ENCODE peak calls at places on chromosomes 3 and 15, in seven cellular contexts. H is activated CD4-positive, alpha-beta memory T cell treated with anti-CD3 and anti-CD28 coated beads, Interleukin-2, amount 10 ng/mL, durations not matched to agents 7 days and 5 days; V is CD8-positive, alpha-beta T cell; O is Ammon's horn; K is SK-MEL-5; L is NCI-H1092 treated with DMSO at 0.1 percent for 48 hours; P is activated T-helper 1 cell treated with anti-CD3 and anti-CD28 coated beads, Interleukin-12 subunit alpha, Interleukin-12 subunit beta, Interleukin-2, Interleukin-4 antibody, amounts not matched to agents 30 ng/mL and 10 ng/mL and 1 ng/mL, durations not matched to agents 14 hours and 24 hours and 36 hours. G is an unnamed sample.

GRCh38 chr15:75452968-75453702 is 1.6 kb upstream of the SIN3A start:
- DNase-seq in H (peak), V (peak), O (peak), K (peak), L (peak), P (peak), G (peak)

GRCh38 chr3:100665230-100665629 is 44.1 kb upstream of the TFG start:
- DNase-seq in H (peak), V (no peak), O (no peak), K (peak), L (no peak), P (peak), G (no peak)

GRCh38 chr3:16085410-16085809 is 89.1 kb upstream of the GALNT15 start:
- DNase-seq in H (no peak), V (no peak), O (no peak), K (no peak), L (no peak), P (no peak), G (no peak)

GRCh38 chr15:66986951-66987350 is 78.5 kb upstream of the SMAD3 start:
- DNase-seq in H (no peak), V (no peak), O (peak), K (no peak), L (no peak), P (no peak), G (no peak)

GRCh38 chr3:141051641-141052569 is 758 bp downstream of the SPSB4 start:
- DNase-seq in H (no peak), V (no peak), O (no peak), K (no peak), L (peak), P (no peak), G (no peak)

GRCh38 chr3:54356299-54357037 is 234.1 kb downstream of the CACNA2D3 start:
- DNase-seq in H (no peak), V (no peak), O (peak), K (no peak), L (no peak), P (no peak), G (no peak)

GRCh38 chr15:65550681-65551098 is 20.4 kb downstream of the HACD3 start:
- DNase-seq in H (no peak), V (no peak), O (no peak), K (peak), L (no peak), P (no peak), G (no peak)

GRCh38 chr15:69604050-69604378 is 151.4 kb downstream of the RPLP1 start:
- DNase-seq in H (no peak), V (no peak), O (no peak), K (peak), L (peak), P (no peak), G (no peak)

GRCh38 chr3:48397767-48398681 is 26.0 kb downstream of the FBXW12 start:
- DNase-seq in H (no peak), V (no peak), O (no peak), K (no peak), L (no peak), P (no peak), G (no peak)

GRCh38 chr15:38069001-38069400 is 134.6 kb downstream of the TMCO5A start:
- DNase-seq in H (peak), V (peak), O (peak), K (peak), L (no peak), P (peak), G (no peak)

GRCh38 chr3:24401811-24402185 is 92.9 kb downstream of the THRB start:
- DNase-seq in H (no peak), V (no peak), O (no peak), K (no peak), L (no peak), P (no peak), G (no peak)